ENCODE peak calls at places on chromosomes 7 and 10, in eight cellular contexts. S, Q, V, F, N, R, D and X are unnamed samples.

GRCh38 chr7:46754135-46754730 is 827.7 kb downstream of the TNS3 start:
- DNase-seq in V (no peak), N (no peak), S (no peak), F (no peak), Q (no peak), D (no peak), R (peak), X (no peak)

GRCh38 chr10:2924425-2924824 is 142.9 kb upstream of the PFKP start:
- DNase-seq in Q (no peak), N (no peak), D (no peak), V (no peak), F (no peak), S (no peak), R (no peak), X (no peak)

GRCh38 chr7:24902276-24902675 is 77.7 kb downstream of the OSBPL3 start:
- DNase-seq in V (no peak), Q (no peak), N (no peak), F (no peak), R (peak), D (no peak), S (no peak), X (no peak)

GRCh38 chr10:36493511-36493880 is 631.9 kb upstream of the ANKRD30A start:
- DNase-seq in F (no peak), V (no peak), R (peak), N (no peak), D (no peak), Q (no peak), S (no peak), X (no peak)

GRCh38 chr10:131694168-131694962 is 206.4 kb upstream of the PPP2R2D start:
- DNase-seq in S (no peak), N (no peak), V (no peak), R (no peak), D (peak), F (no peak), Q (no peak), X (no peak)

GRCh38 chr7:140571537-140572122 is 69.0 kb downstream of the DENND2A start:
- DNase-seq in V (no peak), D (no peak), N (no peak), F (peak), R (peak), S (no peak), Q (no peak), X (no peak)

GRCh38 chr7:138863931-138864330 is 65.9 kb upstream of the ATP6V0A4 start:
- DNase-seq in R (no peak), V (no peak), D (no peak), F (no peak), N (no peak), S (no peak), Q (no peak), X (no peak)

GRCh38 chr10:22174442-22174841 is 43.4 kb downstream of the EBLN1 start:
- DNase-seq in S (no peak), R (no peak), F (no peak), V (no peak), N (no peak), D (no peak), Q (no peak), X (no peak)

GRCh38 chr7:71706576-71706975 is 574.6 kb downstream of the GALNT17 start:
- DNase-seq in N (no peak), V (no peak), S (no peak), D (no peak), Q (no peak), F (no peak), R (no peak), X (no peak)

GRCh38 chr10:86160890-86161585 is 205.6 kb downstream of the GRID1 start:
- DNase-seq in R (peak), Q (no peak), D (peak), S (no peak), F (peak), V (no peak), N (no peak), X (no peak)

GRCh38 chr10:29212597-29212996 is 76.3 kb upstream of the LYZL1 start:
- DNase-seq in N (no peak), D (no peak), F (no peak), S (no peak), R (no peak), Q (no peak), V (no peak), X (no peak)

GRCh38 chr10:21927601-21928000 is 75.9 kb downstream of the DNAJC1 start:
- DNase-seq in N (no peak), R (peak), V (no peak), D (no peak), S (no peak), F (no peak), Q (no peak), X (no peak)

GRCh38 chr10:52353210-52353609 is 39.1 kb downstream of the DKK1 start:
- DNase-seq in N (no peak), R (no peak), S (no peak), Q (no peak), D (no peak), V (no peak), F (no peak), X (no peak)

GRCh38 chr10:119896937-119897336 is 4.4 kb downstream of the SEC23IP start:
- DNase-seq in F (peak), S (no peak), D (no peak), V (no peak), Q (peak), R (peak), N (no peak), X (no peak)

GRCh38 chr10:74825371-74826141 is 844 bp upstream of the KAT6B start:
- DNase-seq in R (no peak), Q (peak), D (peak), S (no peak), V (peak), N (no peak), F (no peak), X (no peak)

GRCh38 chr7:70143089-70144044 is 545.1 kb downstream of the AUTS2 start:
- DNase-seq in V (no peak), R (no peak), N (no peak), D (no peak), S (no peak), F (no peak), Q (peak), X (no peak)

GRCh38 chr10:84340187-84340586 is 11.8 kb downstream of the CCSER2 start:
- DNase-seq in F (no peak), D (no peak), N (no peak), S (no peak), V (no peak), Q (no peak), R (no peak), X (no peak)

GRCh38 chr7:154578351-154578750 is 424.6 kb downstream of the PAXIP1 start:
- DNase-seq in V (no peak), F (no peak), N (no peak), S (no peak), R (no peak), D (no peak), Q (no peak), X (no peak)

GRCh38 chr7:106865130-106866115 is at the start of gene PIK3CG:
- DNase-seq in N (no peak), V (no peak), R (no peak), S (no peak), D (no peak), F (no peak), Q (no peak), X (peak)

GRCh38 chr7:13115829-13116228 is 428.4 kb downstream of the ARL4A start:
- DNase-seq in R (no peak), N (no peak), D (no peak), V (no peak), S (no peak), F (no peak), Q (no peak), X (no peak)

GRCh38 chr10:68560916-68561691 is 967 bp downstream of the TET1 start:
- DNase-seq in S (no peak), D (peak), F (peak), N (no peak), Q (peak), V (peak), R (peak), X (peak)

GRCh38 chr7:140609646-140610045 is 31.0 kb downstream of the DENND2A start:
- DNase-seq in F (no peak), S (no peak), D (no peak), N (no peak), R (peak), V (no peak), Q (no peak), X (no peak)

GRCh38 chr7:15643000-15643705 is 43.3 kb downstream of the MEOX2 start:
- DNase-seq in N (no peak), Q (no peak), F (no peak), D (no peak), R (peak), V (no peak), S (peak), X (no peak)

GRCh38 chr10:81104494-81104893 is 566.8 kb downstream of the SH2D4B start:
- DNase-seq in Q (no peak), S (no peak), R (no peak), D (no peak), V (no peak), F (no peak), N (no peak), X (no peak)

GRCh38 chr7:115634633-115635032 is 395.9 kb downstream of the TFEC start:
- DNase-seq in Q (no peak), N (no peak), R (peak), F (no peak), V (no peak), S (no peak), D (no peak), X (no peak)

GRCh38 chr7:30247546-30248386 is 36.6 kb upstream of the ZNRF2 start:
- DNase-seq in F (no peak), N (no peak), Q (no peak), D (peak), V (no peak), S (no peak), R (no peak), X (no peak)

GRCh38 chr7:116591202-116592040 is 66.6 kb downstream of the CAV1 start:
- DNase-seq in N (no peak), V (no peak), S (no peak), F (no peak), R (peak), Q (peak), D (no peak), X (no peak)

GRCh38 chr7:2956526-2957368 is 86.9 kb downstream of the CARD11 start:
- DNase-seq in Q (peak), F (peak), D (no peak), V (no peak), S (peak), N (no peak), R (peak), X (no peak)

GRCh38 chr10:75987610-75988009 is 556.2 kb downstream of the LRMDA start:
- DNase-seq in Q (no peak), D (no peak), V (no peak), F (no peak), S (no peak), N (no peak), R (peak), X (no peak)

GRCh38 chr10:6342091-6342490 is 139.4 kb downstream of the PFKFB3 start:
- DNase-seq in D (no peak), R (no peak), F (no peak), N (no peak), Q (no peak), S (no peak), V (no peak), X (no peak)

GRCh38 chr10:6346621-6347020 is 143.9 kb downstream of the PFKFB3 start:
- DNase-seq in D (no peak), F (no peak), V (no peak), Q (no peak), R (no peak), S (no peak), N (no peak), X (no peak)

GRCh38 chr10:6345404-6345803 is 142.7 kb downstream of the PFKFB3 start:
- DNase-seq in S (no peak), D (no peak), V (no peak), Q (no peak), N (no peak), F (no peak), R (no peak), X (no peak)

GRCh38 chr10:6339891-6340290 is 137.2 kb downstream of the PFKFB3 start:
- DNase-seq in F (no peak), S (no peak), Q (no peak), N (no peak), R (no peak), D (no peak), V (no peak), X (no peak)

GRCh38 chr10:6343321-6344010 is 140.7 kb downstream of the PFKFB3 start:
- DNase-seq in V (no peak), F (no peak), Q (no peak), S (no peak), D (no peak), N (no peak), R (no peak), X (no peak)
- TF ChIP-seq CTCF in V (no peak), F (no peak), Q (no peak), S (no peak), D (no peak), N (no peak), R (peak), X (no peak)

GRCh38 chr10:1154531-1154930 is 98.3 kb downstream of the WDR37 start:
- DNase-seq in R (no peak), S (no peak), Q (peak), V (no peak), N (no peak), D (no peak), F (peak), X (no peak)
- TF ChIP-seq CTCF in R (no peak), S (no peak), Q (no peak), V (no peak), N (no peak), D (no peak), F (no peak), X (no peak)

GRCh38 chr7:101428093-101428866 is 65.6 kb downstream of the COL26A1 start:
- DNase-seq in Q (no peak), N (no peak), R (no peak), D (no peak), V (no peak), F (no peak), S (no peak), X (no peak)
- TF ChIP-seq CTCF in Q (no peak), N (no peak), R (no peak), D (no peak), V (no peak), F (no peak), S (no peak), X (no peak)

GRCh38 chr7:99143853-99144672 is at the start of gene SMURF1:
- DNase-seq in V (peak), S (no peak), N (peak), R (peak), F (peak), D (peak), Q (peak), X (peak)
- TF ChIP-seq CTCF in V (no peak), S (no peak), N (no peak), R (no peak), F (no peak), D (no peak), Q (no peak), X (no peak)